ENCODE peak calls at places on chromosomes 1 and 21, in six cellular contexts. G, I, M, K, E and Y are unnamed samples.

GRCh38 chr1:183993132-183993531 is 44.4 kb downstream of the COLGALT2 start:
- DNase-seq in G (no peak), I (no peak), M (peak), K (no peak), E (peak), Y (no peak)

GRCh38 chr1:161487483-161487827 is 17.8 kb upstream of the FCGR2A start:
- DNase-seq in G (no peak), I (no peak), M (no peak), K (no peak), E (peak), Y (peak)

GRCh38 chr1:25758466-25759070 is 41.4 kb upstream of the SELENON start:
- DNase-seq in G (no peak), I (no peak), M (peak), K (no peak), E (no peak), Y (no peak)

GRCh38 chr1:69568435-69569280 is 936 bp downstream of the LRRC7 start:
- DNase-seq in G (peak), I (no peak), M (no peak), K (no peak), E (peak), Y (no peak)

GRCh38 chr1:32859915-32860314 is 10.8 kb downstream of the FNDC5 start:
- DNase-seq in G (no peak), I (no peak), M (no peak), K (no peak), E (no peak), Y (no peak)

GRCh38 chr1:181936768-181937581 is 124.5 kb downstream of the ZNF648 start:
- DNase-seq in G (peak), I (peak), M (peak), K (peak), E (peak), Y (peak)

GRCh38 chr1:20463502-20463901 is 22.5 kb downstream of the CAMK2N1 start:
- DNase-seq in G (no peak), I (no peak), M (no peak), K (no peak), E (no peak), Y (no peak)

GRCh38 chr1:246503341-246503740 is 3.7 kb downstream of the SMYD3 start:
- DNase-seq in G (no peak), I (no peak), M (no peak), K (no peak), E (no peak), Y (no peak)

GRCh38 chr21:43355925-43356289 is 71.0 kb downstream of the SIK1 start:
- DNase-seq in G (no peak), I (no peak), M (peak), K (no peak), E (peak), Y (no peak)

GRCh38 chr1:60899464-60899863 is 182.9 kb upstream of the NFIA start:
- DNase-seq in G (no peak), I (no peak), M (no peak), K (no peak), E (no peak), Y (no peak)

GRCh38 chr1:18486195-18486594 is 5.5 kb downstream of the KLHDC7A start:
- DNase-seq in G (peak), I (peak), M (peak), K (no peak), E (peak), Y (no peak)

GRCh38 chr1:245031041-245031440 is 123.7 kb upstream of the KIF26B start:
- DNase-seq in G (no peak), I (no peak), M (no peak), K (no peak), E (no peak), Y (no peak)

GRCh38 chr1:41354956-41355355 is 6.3 kb upstream of the FOXO6 start:
- DNase-seq in G (no peak), I (no peak), M (no peak), K (no peak), E (no peak), Y (no peak)

GRCh38 chr1:65431111-65431705 is 10.7 kb downstream of the LEPR start:
- DNase-seq in G (peak), I (no peak), M (peak), K (no peak), E (peak), Y (no peak)

GRCh38 chr1:68777850-68778249 is 281.0 kb upstream of the DEPDC1 start:
- DNase-seq in G (no peak), I (no peak), M (no peak), K (no peak), E (no peak), Y (no peak)

DNA sequence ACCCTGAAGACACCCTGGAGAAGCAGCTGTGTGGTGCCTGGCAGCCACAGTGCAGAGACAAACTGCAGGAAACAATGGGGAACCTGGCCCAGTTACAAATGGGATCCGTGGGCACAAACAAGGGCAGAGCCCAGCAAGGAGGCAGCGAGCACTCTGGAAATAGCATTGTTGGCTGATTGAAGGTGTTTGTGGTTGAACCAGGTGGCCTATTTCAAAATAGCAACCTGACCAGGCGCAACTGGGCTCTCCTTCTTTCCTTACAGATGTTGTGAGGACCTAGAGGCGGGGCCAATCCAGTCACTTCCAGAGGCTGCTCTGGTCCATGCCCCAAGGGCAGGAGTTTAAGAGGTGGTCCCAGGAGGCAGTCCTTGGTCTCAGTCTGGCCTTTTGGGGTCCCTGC is 21.7 kb upstream of the ZBTB21 start:
- DNase-seq in G (no peak), I (no peak), M (no peak), K (no peak), E (no peak), Y (no peak)
- TF ChIP-seq JUND in G (no peak), I (no peak), M (no peak), K (no peak), E (no peak), Y (no peak)

DNA sequence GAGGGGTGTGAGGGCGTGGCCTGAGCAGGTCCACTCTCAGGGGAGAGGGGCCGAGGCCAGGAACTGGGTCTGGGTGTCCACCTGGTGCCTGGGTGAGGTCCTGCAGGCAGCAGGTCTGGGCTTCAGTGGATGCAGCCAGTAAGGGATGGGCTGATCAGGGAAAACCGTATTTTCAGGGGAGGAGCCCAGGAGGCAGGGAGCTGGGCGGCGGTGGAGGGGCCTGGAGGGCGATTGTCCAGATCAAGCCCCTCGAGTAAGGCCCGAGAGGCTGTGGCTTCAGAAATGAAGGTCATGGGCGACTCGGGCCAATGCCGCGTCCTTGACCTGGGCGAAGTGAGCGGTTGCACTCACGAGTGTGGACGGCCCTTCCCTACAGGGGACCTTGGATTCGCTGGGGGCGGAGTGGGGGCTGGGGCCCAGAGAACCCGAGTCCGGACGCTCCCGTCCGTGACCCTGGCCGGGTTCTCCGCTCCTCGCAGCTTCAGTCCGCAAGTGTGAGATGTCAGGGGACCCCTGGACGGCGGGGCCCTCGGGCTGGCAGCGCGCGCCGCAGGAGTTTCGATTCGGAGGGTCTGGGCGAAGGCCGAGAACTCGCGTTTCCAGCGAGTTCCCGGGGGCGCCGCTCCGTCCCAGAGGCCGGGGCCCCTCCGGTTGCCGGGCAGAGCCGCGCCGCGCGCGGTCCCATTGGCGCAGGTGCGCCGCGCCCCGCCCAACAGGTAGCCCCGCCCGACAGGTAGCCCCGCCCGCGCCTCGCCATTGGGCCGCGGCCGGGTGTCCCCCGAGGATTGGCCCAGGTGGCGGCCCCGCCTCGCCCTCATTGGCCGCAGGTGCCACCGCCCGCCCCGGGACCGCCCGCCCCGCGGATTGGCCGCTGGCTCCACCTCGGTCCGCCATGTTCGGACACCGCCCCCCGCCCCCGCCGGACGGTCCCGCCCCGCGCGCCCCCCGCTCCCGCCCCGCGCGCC is at the start of gene PRKCZ:
- DNase-seq in G (peak), I (peak), M (peak), K (peak), E (peak), Y (peak)
- TF ChIP-seq JUND in G (no peak), I (no peak), M (no peak), K (no peak), E (no peak), Y (no peak)

GRCh38 chr1:230807029-230807428 is 59.8 kb downstream of the CAPN9 start:
- DNase-seq in G (no peak), I (no peak), M (no peak), K (no peak), E (no peak), Y (no peak)
- TF ChIP-seq JUND in G (no peak), I (no peak), M (no peak), K (no peak), E (no peak), Y (no peak)

GRCh38 chr1:67627906-67628305 is 57.1 kb upstream of the GADD45A start:
- DNase-seq in G (no peak), I (no peak), M (no peak), K (no peak), E (no peak), Y (no peak)

GRCh38 chr1:67632356-67632755 is 52.6 kb upstream of the GADD45A start:
- DNase-seq in G (no peak), I (no peak), M (no peak), K (no peak), E (no peak), Y (no peak)

GRCh38 chr1:67632811-67633478 is 52.1 kb upstream of the GADD45A start:
- DNase-seq in G (peak), I (no peak), M (no peak), K (no peak), E (no peak), Y (no peak)

GRCh38 chr1:67629370-67630075 is 55.5 kb upstream of the GADD45A start:
- DNase-seq in G (no peak), I (no peak), M (no peak), K (no peak), E (no peak), Y (no peak)

GRCh38 chr1:67630438-67631045 is 54.5 kb upstream of the GADD45A start:
- DNase-seq in G (no peak), I (no peak), M (no peak), K (no peak), E (no peak), Y (no peak)
- TF ChIP-seq JUND in G (no peak), I (no peak), M (no peak), K (no peak), E (no peak), Y (no peak)

DNA sequence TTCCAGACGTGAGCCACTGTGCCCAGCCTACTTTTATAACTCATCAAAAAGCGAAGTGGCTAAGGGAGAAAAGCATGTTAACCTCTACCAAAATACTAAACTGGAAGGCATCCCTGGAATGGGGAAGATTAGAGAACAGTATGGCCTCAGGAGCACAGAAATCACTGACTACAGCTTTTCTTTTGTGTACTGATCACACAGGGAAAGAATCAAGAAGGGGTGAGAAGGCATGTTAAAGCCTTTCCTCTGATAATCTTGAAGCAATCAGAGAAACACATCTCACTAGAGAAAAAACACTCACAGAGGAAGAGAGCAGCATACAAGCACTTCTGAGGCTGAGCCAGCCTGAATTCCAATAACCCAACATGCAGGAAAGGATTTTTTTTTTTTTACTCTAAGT is 10.7 kb downstream of the PCAT6 start:
- DNase-seq in G (no peak), I (no peak), M (no peak), K (no peak), E (no peak), Y (no peak)
- TF ChIP-seq JUND in G (no peak), I (no peak), M (no peak), K (no peak), E (no peak), Y (no peak)

GRCh38 chr1:92748138-92748537 is 36.8 kb downstream of the EVI5 start:
- DNase-seq in G (no peak), I (no peak), M (no peak), K (no peak), E (peak), Y (no peak)
- TF ChIP-seq JUND in G (no peak), I (no peak), M (no peak), K (no peak), E (no peak), Y (no peak)

GRCh38 chr21:41895643-41896493 is 16.7 kb upstream of the PRDM15 start:
- DNase-seq in G (no peak), I (no peak), M (no peak), K (no peak), E (peak), Y (no peak)
- TF ChIP-seq JUND in G (no peak), I (no peak), M (no peak), K (no peak), E (no peak), Y (no peak)